ENCODE peak calls at places on chromosome 17, in five cellular contexts. E, L, R, I and N are unnamed samples.

GRCh38 chr17:37220609-37220953 is 155.2 kb upstream of the C17orf78 start:
- DNase-seq in E (peak), L (no peak), R (no peak), I (peak), N (peak)

GRCh38 chr17:75105269-75106080 is 4.3 kb upstream of the ARMC7 start:
- DNase-seq in E (peak), L (peak), R (no peak), I (peak), N (peak)

GRCh38 chr17:40485851-40486512 is 15.4 kb downstream of the TNS4 start:
- DNase-seq in E (peak), L (peak), R (no peak), I (no peak), N (peak)

GRCh38 chr17:38742431-38743308 is 5.5 kb downstream of the PCGF2 start:
- DNase-seq in E (peak), L (no peak), R (no peak), I (peak), N (peak)

GRCh38 chr17:41811549-41812175 is at the start of gene P3H4:
- DNase-seq in E (peak), L (peak), R (no peak), I (peak), N (peak)

GRCh38 chr17:7841309-7841621 is 7.2 kb downstream of the KDM6B start:
- DNase-seq in E (no peak), L (no peak), R (no peak), I (no peak), N (no peak)

GRCh38 chr17:15343749-15344148 is 2.4 kb upstream of the TEKT3 start:
- DNase-seq in E (peak), L (no peak), R (no peak), I (no peak), N (peak)

GRCh38 chr17:75183999-75184884 is 1.5 kb upstream of the SUMO2 start:
- DNase-seq in E (no peak), L (no peak), R (no peak), I (no peak), N (no peak)

GRCh38 chr17:79651266-79651665 is 40.4 kb upstream of the RBFOX3 start:
- DNase-seq in E (no peak), L (no peak), R (no peak), I (peak), N (no peak)

GRCh38 chr17:57539528-57540301 is 205.4 kb downstream of the CCDC182 start:
- DNase-seq in E (no peak), L (no peak), R (no peak), I (no peak), N (no peak)

GRCh38 chr17:83062818-83063671 is 16.4 kb upstream of the METRNL start:
- DNase-seq in E (no peak), L (no peak), R (no peak), I (peak), N (no peak)

GRCh38 chr17:31754239-31754945 is 104.7 kb downstream of the COPRS start:
- DNase-seq in E (peak), L (no peak), R (no peak), I (no peak), N (peak)

GRCh38 chr17:61126476-61127240 is 273.0 kb upstream of the TBX2 start:
- DNase-seq in E (no peak), L (no peak), R (no peak), I (no peak), N (no peak)

GRCh38 chr17:32445075-32445427 is 741 bp downstream of the PSMD11 start:
- DNase-seq in E (peak), L (peak), R (no peak), I (no peak), N (peak)

GRCh38 chr17:71995570-71995969 is 125.2 kb upstream of the SOX9 start:
- DNase-seq in E (no peak), L (no peak), R (no peak), I (no peak), N (peak)

GRCh38 chr17:6775871-6776405 is at the start of gene FBXO39:
- DNase-seq in E (no peak), L (no peak), R (no peak), I (no peak), N (no peak)

GRCh38 chr17:82874011-82874835 is 34.4 kb upstream of the ZNF750 start:
- DNase-seq in E (no peak), L (no peak), R (no peak), I (no peak), N (no peak)

GRCh38 chr17:41486809-41487530 is 2.7 kb downstream of the KRT36 start:
- DNase-seq in E (peak), L (peak), R (no peak), I (peak), N (no peak)

GRCh38 chr17:6591599-6592158 is 35.3 kb upstream of the PITPNM3 start:
- DNase-seq in E (peak), L (no peak), R (no peak), I (no peak), N (peak)

GRCh38 chr17:74610108-74610507 is 13.4 kb downstream of the CD300E start:
- DNase-seq in E (no peak), L (no peak), R (no peak), I (no peak), N (no peak)

GRCh38 chr17:47287068-47287467 is 33.4 kb downstream of the ITGB3 start:
- DNase-seq in E (no peak), L (no peak), R (no peak), I (no peak), N (no peak)

GRCh38 chr17:47423406-47424295 is 99.9 kb downstream of the EFCAB13 start:
- DNase-seq in E (peak), L (no peak), R (no peak), I (peak), N (no peak)

GRCh38 chr17:76801706-76802105 is 63.8 kb downstream of the MFSD11 start:
- DNase-seq in E (no peak), L (no peak), R (no peak), I (no peak), N (no peak)

GRCh38 chr17:76811028-76811427 is 57.2 kb upstream of the MGAT5B start:
- DNase-seq in E (no peak), L (no peak), R (no peak), I (peak), N (no peak)

GRCh38 chr17:76808326-76808725 is 59.9 kb upstream of the MGAT5B start:
- DNase-seq in E (no peak), L (no peak), R (no peak), I (no peak), N (no peak)

DNA sequence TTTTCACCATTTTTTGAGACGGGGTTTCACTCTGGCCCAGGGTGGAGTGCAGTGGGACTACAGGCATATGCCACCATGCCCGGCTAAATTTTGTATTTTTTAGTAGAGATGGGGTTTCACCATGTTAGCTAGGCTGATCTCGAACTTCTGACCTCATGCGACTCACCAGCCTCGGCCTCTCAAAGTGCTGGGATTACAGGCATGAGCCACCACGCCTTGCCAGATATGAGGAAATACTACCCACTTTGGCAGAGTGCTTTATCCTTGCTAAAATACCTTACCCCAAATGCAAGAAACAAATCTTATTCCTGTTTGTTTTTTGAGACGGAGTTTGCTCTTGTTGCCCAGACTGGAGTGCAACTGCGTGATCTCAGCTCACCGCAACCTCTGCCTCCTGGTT is 62.9 kb upstream of the MGAT5B start:
- DNase-seq in E (peak), L (no peak), R (no peak), I (no peak), N (peak)
- TF ChIP-seq USF2 in E (no peak), L (no peak), R (no peak), I (no peak), N (no peak)

GRCh38 chr17:67376892-67377726 is at the start of gene PITPNC1:
- DNase-seq in E (peak), L (peak), R (no peak), I (peak), N (peak)
- TF ChIP-seq RCOR1 in E (no peak), L (no peak), R (no peak), I (no peak), N (no peak)

DNA sequence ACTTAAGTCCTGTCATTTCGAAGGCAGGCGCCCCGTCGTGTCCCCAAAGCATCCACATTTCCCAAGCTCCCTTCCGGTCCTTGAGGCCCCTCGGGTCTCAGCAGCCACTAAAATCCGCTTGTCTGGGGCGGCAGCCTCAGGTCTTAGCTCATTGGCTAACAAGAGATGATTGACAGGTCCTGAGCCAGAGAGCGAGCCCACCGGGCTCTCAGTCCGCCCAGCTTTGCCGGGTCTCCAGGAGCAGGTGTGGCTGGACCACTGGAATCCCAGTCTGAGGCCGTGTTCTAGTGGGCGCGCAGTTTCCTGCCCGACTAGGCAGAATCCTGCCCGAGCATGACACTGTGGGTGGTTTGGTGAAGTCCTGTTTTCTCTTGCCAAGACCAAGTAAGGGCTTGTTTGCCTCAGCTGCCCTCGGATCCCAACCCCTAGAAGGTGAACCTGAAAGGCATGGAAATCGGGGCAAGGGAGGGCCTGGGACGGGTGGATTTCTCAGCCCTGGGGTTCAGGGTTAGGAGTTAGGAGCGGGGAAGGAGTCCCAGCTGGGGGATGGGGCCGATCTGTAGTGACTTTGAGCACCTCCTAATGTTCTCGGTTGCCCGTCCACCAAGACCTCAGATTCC is 42.8 kb downstream of the MRC2 start:
- DNase-seq in E (no peak), L (peak), R (no peak), I (peak), N (no peak)
- TF ChIP-seq USF2 in E (no peak), L (no peak), R (no peak), I (no peak), N (no peak)

GRCh38 chr17:2418572-2418971 is 17.7 kb upstream of the MNT start:
- DNase-seq in E (no peak), L (no peak), R (no peak), I (no peak), N (peak)

GRCh38 chr17:2414665-2415064 is 13.8 kb upstream of the MNT start:
- DNase-seq in E (no peak), L (no peak), R (no peak), I (no peak), N (no peak)

GRCh38 chr17:2419526-2419925 is 18.7 kb upstream of the MNT start:
- DNase-seq in E (no peak), L (no peak), R (no peak), I (no peak), N (no peak)

GRCh38 chr17:2415081-2415480 is 14.2 kb upstream of the MNT start:
- DNase-seq in E (no peak), L (no peak), R (no peak), I (no peak), N (no peak)

DNA sequence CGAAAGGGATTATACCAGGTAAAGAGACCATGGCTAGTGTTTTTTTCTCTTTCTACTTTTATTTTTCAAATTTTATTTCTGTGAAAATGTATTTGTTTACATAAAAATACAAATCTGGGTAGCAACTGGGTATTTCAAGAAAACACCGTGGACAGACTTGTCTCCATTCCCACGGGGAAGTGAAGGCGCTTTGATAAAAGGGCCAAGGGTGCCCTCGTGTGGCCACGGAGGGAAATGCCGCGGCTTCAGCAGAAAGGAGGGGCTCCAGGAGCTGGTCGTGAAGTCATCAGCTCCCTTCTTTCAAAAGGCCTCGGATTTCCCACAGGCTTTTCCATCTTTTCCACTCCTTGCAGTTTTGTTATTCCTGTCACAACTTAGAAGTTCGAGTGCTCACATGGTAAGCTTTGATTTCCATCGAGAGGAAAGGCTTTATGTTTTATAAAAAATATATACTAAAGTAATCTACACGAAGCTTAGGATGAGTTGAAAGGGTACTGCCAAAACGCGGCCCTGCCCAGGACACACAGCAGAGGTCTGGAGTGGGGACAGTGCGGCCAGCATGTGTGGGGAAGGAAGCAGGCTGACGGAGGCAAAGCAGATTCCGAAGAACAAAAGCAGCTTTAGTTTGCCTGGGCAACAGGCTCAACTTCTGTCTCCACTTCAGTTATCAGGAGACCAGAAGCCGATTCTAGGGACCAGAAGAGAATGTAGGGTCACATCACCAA is 15.3 kb upstream of the MNT start:
- DNase-seq in E (peak), L (peak), R (no peak), I (peak), N (peak)
- TF ChIP-seq RCOR1 in E (no peak), L (no peak), R (no peak), I (no peak), N (no peak)

GRCh38 chr17:9238340-9239259 is 217.3 kb downstream of the NTN1 start:
- DNase-seq in E (no peak), L (no peak), R (no peak), I (no peak), N (no peak)

GRCh38 chr17:9237053-9237410 is 215.7 kb downstream of the NTN1 start:
- DNase-seq in E (no peak), L (no peak), R (no peak), I (no peak), N (no peak)

GRCh38 chr17:9236286-9237052 is 215.2 kb downstream of the NTN1 start:
- DNase-seq in E (no peak), L (no peak), R (no peak), I (no peak), N (no peak)

GRCh38 chr17:9239260-9239820 is 218.0 kb downstream of the NTN1 start:
- DNase-seq in E (no peak), L (no peak), R (no peak), I (no peak), N (no peak)

GRCh38 chr17:9237661-9238301 is 216.5 kb downstream of the NTN1 start:
- DNase-seq in E (no peak), L (no peak), R (no peak), I (no peak), N (no peak)
- TF ChIP-seq USF2 in E (no peak), L (no peak), R (no peak), I (no peak), N (no peak)